ENCODE peak calls at places on chromosomes 7 and 10, in nine cellular contexts. A, Z, R, K, S, J, O, Y and N are unnamed samples.

GRCh38 chr7:26197153-26198115 is 3.1 kb downstream of the HNRNPA2B1 start:
- DNase-seq in A (no peak), Z (no peak), R (no peak), K (no peak), S (no peak), J (no peak), O (no peak), Y (no peak), N (no peak)

GRCh38 chr7:150944066-150945042 is 33.8 kb downstream of the KCNH2 start:
- DNase-seq in A (peak), Z (no peak), R (no peak), K (peak), S (no peak), J (no peak), O (peak), Y (no peak), N (no peak)

GRCh38 chr7:38880454-38880853 is 28.5 kb downstream of the VPS41 start:
- DNase-seq in A (no peak), Z (no peak), R (no peak), K (no peak), S (no peak), J (no peak), O (no peak), Y (no peak), N (no peak)

GRCh38 chr10:14669576-14669975 is 105.1 kb downstream of the FAM107B start:
- DNase-seq in A (no peak), Z (no peak), R (no peak), K (no peak), S (no peak), J (no peak), O (no peak), Y (no peak), N (no peak)

GRCh38 chr10:61063911-61064310 is 119.9 kb upstream of the RHOBTB1 start:
- DNase-seq in A (no peak), Z (no peak), R (no peak), K (no peak), S (no peak), J (no peak), O (no peak), Y (no peak), N (no peak)

GRCh38 chr10:130492266-130492934 is 356.2 kb downstream of the GLRX3 start:
- DNase-seq in A (no peak), Z (no peak), R (no peak), K (peak), S (no peak), J (no peak), O (no peak), Y (no peak), N (no peak)

GRCh38 chr7:54921116-54921515 is 97.7 kb upstream of the EGFR start:
- DNase-seq in A (no peak), Z (no peak), R (no peak), K (no peak), S (no peak), J (no peak), O (no peak), Y (no peak), N (no peak)

GRCh38 chr10:129950651-129951050 is 13.4 kb downstream of the EBF3 start:
- DNase-seq in A (no peak), Z (no peak), R (no peak), K (no peak), S (no peak), J (no peak), O (no peak), Y (no peak), N (no peak)

GRCh38 chr10:74013004-74013403 is 15.1 kb downstream of the VCL start:
- DNase-seq in A (no peak), Z (no peak), R (no peak), K (no peak), S (no peak), J (no peak), O (no peak), Y (no peak), N (no peak)

GRCh38 chr7:5696346-5697100 is 84.9 kb downstream of the RNF216 start:
- DNase-seq in A (no peak), Z (no peak), R (no peak), K (no peak), S (no peak), J (no peak), O (peak), Y (no peak), N (no peak)

GRCh38 chr7:51649-52048 is 140.7 kb upstream of the FAM20C start:
- DNase-seq in A (peak), Z (no peak), R (no peak), K (peak), S (no peak), J (no peak), O (no peak), Y (no peak), N (peak)

GRCh38 chr10:89744021-89744420 is 42.6 kb downstream of the KIF20B start:
- DNase-seq in A (no peak), Z (no peak), R (no peak), K (no peak), S (no peak), J (no peak), O (no peak), Y (no peak), N (no peak)

GRCh38 chr7:97973206-97973658 is 16.8 kb downstream of the OCM2 start:
- DNase-seq in A (no peak), Z (no peak), R (no peak), K (no peak), S (no peak), J (peak), O (no peak), Y (no peak), N (no peak)

GRCh38 chr7:32163141-32163806 is 93.1 kb upstream of the PDE1C start:
- DNase-seq in A (peak), Z (no peak), R (no peak), K (no peak), S (no peak), J (no peak), O (no peak), Y (no peak), N (no peak)

GRCh38 chr10:123309740-123310139 is 155.5 kb downstream of the BUB3 start:
- DNase-seq in A (no peak), Z (no peak), R (no peak), K (no peak), S (no peak), J (no peak), O (no peak), Y (no peak), N (no peak)

GRCh38 chr7:47715631-47716068 is 133.7 kb upstream of the TNS3 start:
- DNase-seq in A (no peak), Z (no peak), R (no peak), K (no peak), S (no peak), J (no peak), O (no peak), Y (no peak), N (no peak)

GRCh38 chr7:97078023-97078988 is 39.2 kb upstream of the SDHAF3 start:
- DNase-seq in A (no peak), Z (no peak), R (no peak), K (no peak), S (no peak), J (no peak), O (no peak), Y (no peak), N (no peak)

GRCh38 chr10:5518143-5518542 is 6.6 kb upstream of the CALML3 start:
- DNase-seq in A (no peak), Z (no peak), R (no peak), K (no peak), S (no peak), J (peak), O (no peak), Y (no peak), N (no peak)

GRCh38 chr7:114084381-114085312 is 165.8 kb upstream of the PPP1R3A start:
- DNase-seq in A (peak), Z (peak), R (no peak), K (peak), S (no peak), J (peak), O (peak), Y (peak), N (no peak)

GRCh38 chr10:74056081-74056818 is 58.3 kb downstream of the VCL start:
- DNase-seq in A (no peak), Z (no peak), R (no peak), K (no peak), S (no peak), J (no peak), O (no peak), Y (no peak), N (no peak)

GRCh38 chr7:100466830-100467605 is 3.0 kb upstream of the SPACDR start:
- DNase-seq in A (no peak), Z (no peak), R (no peak), K (no peak), S (no peak), J (no peak), O (no peak), Y (no peak), N (no peak)

GRCh38 chr10:43966571-43966965 is 317.9 kb upstream of the ZNF32 start:
- DNase-seq in A (no peak), Z (no peak), R (no peak), K (no peak), S (no peak), J (no peak), O (no peak), Y (no peak), N (peak)

GRCh38 chr10:84256510-84257342 is 11.9 kb downstream of the RGR start:
- DNase-seq in A (no peak), Z (peak), R (peak), K (peak), S (no peak), J (no peak), O (no peak), Y (peak), N (peak)

GRCh38 chr10:22537810-22538209 is 176.6 kb downstream of the PIP4K2A start:
- DNase-seq in A (no peak), Z (no peak), R (no peak), K (no peak), S (no peak), J (no peak), O (no peak), Y (no peak), N (no peak)

GRCh38 chr10:71123023-71123422 is 89.3 kb upstream of the UNC5B start:
- DNase-seq in A (no peak), Z (no peak), R (no peak), K (no peak), S (no peak), J (no peak), O (no peak), Y (no peak), N (no peak)

GRCh38 chr10:17216217-17216900 is 11.7 kb upstream of the VIM start:
- DNase-seq in A (no peak), Z (no peak), R (no peak), K (no peak), S (no peak), J (no peak), O (no peak), Y (no peak), N (no peak)

GRCh38 chr7:131908719-131909118 is 352.3 kb upstream of the PODXL start:
- DNase-seq in A (no peak), Z (no peak), R (no peak), K (no peak), S (no peak), J (no peak), O (no peak), Y (no peak), N (no peak)

GRCh38 chr7:31046723-31047122 is 5.4 kb upstream of the ADCYAP1R1 start:
- DNase-seq in A (no peak), Z (no peak), R (no peak), K (no peak), S (no peak), J (no peak), O (no peak), Y (no peak), N (no peak)

GRCh38 chr10:7478727-7479457 is 68.1 kb upstream of the SFMBT2 start:
- DNase-seq in A (no peak), Z (no peak), R (no peak), K (no peak), S (no peak), J (no peak), O (no peak), Y (no peak), N (no peak)

GRCh38 chr7:69814421-69814962 is 216.2 kb downstream of the AUTS2 start:
- DNase-seq in A (peak), Z (peak), R (no peak), K (no peak), S (no peak), J (no peak), O (no peak), Y (no peak), N (no peak)

GRCh38 chr7:109879429-109879828 is 1211.5 kb upstream of the LRRN3 start:
- DNase-seq in A (no peak), Z (no peak), R (no peak), K (no peak), S (no peak), J (peak), O (no peak), Y (no peak), N (no peak)

GRCh38 chr7:80499350-80499955 is 12.4 kb downstream of the GNAT3 start:
- DNase-seq in A (peak), Z (no peak), R (no peak), K (no peak), S (no peak), J (no peak), O (peak), Y (no peak), N (no peak)